ENCODE peak calls at places on chromosomes 4 and X, in eight cellular contexts. One of them, this sample, is unnamed.

GRCh38 chrX:150544222-150544787 is 24.1 kb upstream of the MTM1 start:
- DNase-seq in GM20000: peak
- DNase-seq in neural crest cell: no peak
- DNase-seq in OCI-LY7: peak
- DNase-seq in GM23338: peak
- DNase-seq in Calu3: peak
- DNase-seq in brain microvascular endothelial cell: no peak
- DNase-seq in colonic mucosa: peak
- DNase-seq in this sample: no peak

GRCh38 chrX:154458116-154458953 is at the start of gene PLXNA3:
- DNase-seq in Calu3: peak
- DNase-seq in GM23338: peak
- DNase-seq in colonic mucosa: no peak
- DNase-seq in neural crest cell: peak
- DNase-seq in GM20000: peak
- DNase-seq in OCI-LY7: peak
- DNase-seq in brain microvascular endothelial cell: no peak
- DNase-seq in this sample: peak

GRCh38 chr4:126264839-126265238 is 950.1 kb downstream of the FAT4 start:
- DNase-seq in brain microvascular endothelial cell: no peak
- DNase-seq in GM20000: no peak
- DNase-seq in OCI-LY7: no peak
- DNase-seq in neural crest cell: no peak
- DNase-seq in Calu3: no peak
- DNase-seq in GM23338: no peak
- DNase-seq in colonic mucosa: no peak
- DNase-seq in this sample: no peak

GRCh38 chr4:128521634-128522253 is 234.1 kb upstream of the PGRMC2 start:
- DNase-seq in GM23338: no peak
- DNase-seq in OCI-LY7: no peak
- DNase-seq in GM20000: no peak
- DNase-seq in brain microvascular endothelial cell: peak
- DNase-seq in neural crest cell: no peak
- DNase-seq in colonic mucosa: no peak
- DNase-seq in Calu3: no peak
- DNase-seq in this sample: no peak

GRCh38 chrX:155997436-155997835 is at the start of gene IL9R:
- DNase-seq in brain microvascular endothelial cell: no peak
- DNase-seq in OCI-LY7: no peak
- DNase-seq in colonic mucosa: no peak
- DNase-seq in Calu3: no peak
- DNase-seq in neural crest cell: no peak
- DNase-seq in GM20000: peak
- DNase-seq in GM23338: no peak
- DNase-seq in this sample: no peak

GRCh38 chrX:140687706-140688105 is 21.9 kb upstream of the LINC00632 start:
- DNase-seq in OCI-LY7: no peak
- DNase-seq in colonic mucosa: no peak
- DNase-seq in brain microvascular endothelial cell: no peak
- DNase-seq in GM23338: no peak
- DNase-seq in Calu3: no peak
- DNase-seq in GM20000: no peak
- DNase-seq in neural crest cell: no peak
- DNase-seq in this sample: no peak

GRCh38 chr4:158209825-158210807 is at the start of gene TMEM144:
- DNase-seq in Calu3: peak
- DNase-seq in GM20000: peak
- DNase-seq in OCI-LY7: no peak
- DNase-seq in neural crest cell: peak
- DNase-seq in GM23338: peak
- DNase-seq in colonic mucosa: peak
- DNase-seq in brain microvascular endothelial cell: peak
- DNase-seq in this sample: peak

GRCh38 chr4:25938251-25939186 is 24.5 kb downstream of the SMIM20 start:
- DNase-seq in OCI-LY7: no peak
- DNase-seq in neural crest cell: no peak
- DNase-seq in Calu3: no peak
- DNase-seq in colonic mucosa: no peak
- DNase-seq in brain microvascular endothelial cell: peak
- DNase-seq in GM20000: peak
- DNase-seq in GM23338: no peak
- DNase-seq in this sample: peak

GRCh38 chrX:84501798-84502628 is at the start of gene HDX:
- DNase-seq in OCI-LY7: no peak
- DNase-seq in neural crest cell: peak
- DNase-seq in GM23338: peak
- DNase-seq in brain microvascular endothelial cell: peak
- DNase-seq in colonic mucosa: peak
- DNase-seq in GM20000: peak
- DNase-seq in Calu3: peak
- DNase-seq in this sample: peak

GRCh38 chr4:77734928-77735327 is 84.2 kb downstream of the CNOT6L start:
- DNase-seq in OCI-LY7: peak
- DNase-seq in GM23338: peak
- DNase-seq in colonic mucosa: no peak
- DNase-seq in brain microvascular endothelial cell: peak
- DNase-seq in GM20000: peak
- DNase-seq in neural crest cell: no peak
- DNase-seq in Calu3: peak
- DNase-seq in this sample: no peak

GRCh38 chrX:96433409-96434122 is 251.1 kb upstream of the DIAPH2 start:
- DNase-seq in GM23338: no peak
- DNase-seq in colonic mucosa: no peak
- DNase-seq in Calu3: no peak
- DNase-seq in GM20000: no peak
- DNase-seq in OCI-LY7: no peak
- DNase-seq in neural crest cell: no peak
- DNase-seq in brain microvascular endothelial cell: no peak
- DNase-seq in this sample: no peak

GRCh38 chrX:85505801-85506200 is 126.3 kb upstream of the POF1B start:
- DNase-seq in GM20000: no peak
- DNase-seq in neural crest cell: no peak
- DNase-seq in GM23338: no peak
- DNase-seq in Calu3: no peak
- DNase-seq in brain microvascular endothelial cell: no peak
- DNase-seq in colonic mucosa: no peak
- DNase-seq in OCI-LY7: no peak
- DNase-seq in this sample: no peak

GRCh38 chrX:92232182-92232581 is 453.0 kb downstream of the PCDH11X start:
- DNase-seq in colonic mucosa: no peak
- DNase-seq in GM20000: no peak
- DNase-seq in GM23338: peak
- DNase-seq in neural crest cell: peak
- DNase-seq in OCI-LY7: no peak
- DNase-seq in Calu3: no peak
- DNase-seq in brain microvascular endothelial cell: no peak
- DNase-seq in this sample: no peak

GRCh38 chr4:137740192-137740591 is 207.9 kb upstream of the PCDH18 start:
- DNase-seq in brain microvascular endothelial cell: no peak
- DNase-seq in neural crest cell: no peak
- DNase-seq in GM23338: no peak
- DNase-seq in Calu3: no peak
- DNase-seq in GM20000: no peak
- DNase-seq in OCI-LY7: no peak
- DNase-seq in colonic mucosa: no peak
- DNase-seq in this sample: no peak

GRCh38 chrX:150772150-150772970 is 79.2 kb downstream of the MTMR1 start:
- DNase-seq in Calu3: peak
- DNase-seq in GM23338: peak
- DNase-seq in colonic mucosa: peak
- DNase-seq in GM20000: peak
- DNase-seq in OCI-LY7: peak
- DNase-seq in neural crest cell: peak
- DNase-seq in brain microvascular endothelial cell: peak
- DNase-seq in this sample: peak

DNA sequence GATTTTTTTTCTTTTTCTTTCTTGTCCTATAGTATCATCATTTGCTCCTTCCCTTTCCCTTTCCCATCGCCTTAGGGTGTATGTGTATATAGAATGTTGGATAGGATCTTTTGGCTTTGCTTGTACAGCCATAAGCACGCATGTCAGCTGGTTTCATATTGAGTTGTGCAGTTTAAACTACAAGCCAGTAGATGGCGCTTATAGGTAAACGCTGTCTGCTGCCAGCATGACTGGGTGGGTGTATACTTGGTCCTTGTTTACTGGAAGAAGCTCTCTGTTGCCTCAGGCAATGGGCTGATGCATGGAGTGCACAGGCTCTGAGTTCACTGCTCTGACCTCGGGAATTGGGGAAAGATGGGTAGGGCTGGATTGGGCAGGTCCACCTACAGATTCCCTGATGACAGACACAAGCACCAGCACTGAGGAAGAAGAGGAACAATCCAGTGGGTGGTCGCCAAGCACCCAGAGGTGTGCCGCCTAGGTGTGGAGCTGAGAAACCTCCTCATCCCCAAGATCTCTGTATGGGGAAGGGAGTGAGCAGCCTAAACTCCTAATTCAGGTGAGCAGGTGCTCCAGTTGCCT is 831.5 kb downstream of the STIM2 start:
- DNase-seq in GM20000: peak
- DNase-seq in GM23338: peak
- DNase-seq in neural crest cell: no peak
- DNase-seq in colonic mucosa: no peak
- DNase-seq in OCI-LY7: peak
- DNase-seq in brain microvascular endothelial cell: peak
- DNase-seq in Calu3: peak
- DNase-seq in this sample: no peak
- TF ChIP-seq CTCF in GM20000: peak
- TF ChIP-seq CTCF in GM23338: peak
- TF ChIP-seq CTCF in neural crest cell: peak
- TF ChIP-seq CTCF in colonic mucosa: peak
- TF ChIP-seq CTCF in OCI-LY7: peak
- TF ChIP-seq CTCF in brain microvascular endothelial cell: peak
- TF ChIP-seq CTCF in Calu3: no peak
- TF ChIP-seq CTCF in this sample: peak

GRCh38 chrX:136192135-136192534 is 44.8 kb downstream of the FHL1 start:
- DNase-seq in OCI-LY7: no peak
- DNase-seq in GM20000: no peak
- DNase-seq in brain microvascular endothelial cell: no peak
- DNase-seq in GM23338: no peak
- DNase-seq in Calu3: no peak
- DNase-seq in neural crest cell: no peak
- DNase-seq in colonic mucosa: no peak
- DNase-seq in this sample: no peak

GRCh38 chrX:136191171-136191570 is 43.8 kb downstream of the FHL1 start:
- DNase-seq in GM20000: no peak
- DNase-seq in GM23338: no peak
- DNase-seq in OCI-LY7: no peak
- DNase-seq in Calu3: no peak
- DNase-seq in colonic mucosa: no peak
- DNase-seq in brain microvascular endothelial cell: no peak
- DNase-seq in neural crest cell: no peak
- DNase-seq in this sample: no peak

GRCh38 chrX:136190038-136190437 is 42.7 kb downstream of the FHL1 start:
- DNase-seq in GM23338: no peak
- DNase-seq in colonic mucosa: no peak
- DNase-seq in Calu3: no peak
- DNase-seq in brain microvascular endothelial cell: no peak
- DNase-seq in neural crest cell: no peak
- DNase-seq in GM20000: no peak
- DNase-seq in OCI-LY7: no peak
- DNase-seq in this sample: no peak

GRCh38 chrX:136186023-136186413 is 38.7 kb downstream of the FHL1 start:
- DNase-seq in Calu3: no peak
- DNase-seq in neural crest cell: no peak
- DNase-seq in OCI-LY7: no peak
- DNase-seq in GM23338: no peak
- DNase-seq in GM20000: no peak
- DNase-seq in colonic mucosa: no peak
- DNase-seq in brain microvascular endothelial cell: no peak
- DNase-seq in this sample: no peak

DNA sequence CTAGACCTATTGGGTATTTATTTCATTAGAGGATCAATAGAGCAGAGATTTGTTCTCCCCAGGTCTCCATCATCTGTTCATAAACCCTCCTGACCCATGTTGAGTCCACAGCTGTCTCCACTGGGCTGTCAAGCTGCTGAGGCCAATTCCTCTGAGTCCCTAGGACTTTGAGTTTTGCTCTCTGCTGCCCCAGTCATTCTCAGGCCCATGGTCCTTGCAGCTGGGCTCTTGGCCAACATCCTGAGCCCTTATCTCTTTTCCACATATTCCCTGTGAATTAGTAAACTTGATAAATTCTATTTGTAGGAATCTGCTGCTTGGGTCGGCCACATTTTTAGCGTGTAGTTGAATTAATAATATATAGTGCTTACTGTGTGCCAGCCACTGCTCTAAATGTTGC is 41.9 kb downstream of the FHL1 start:
- DNase-seq in neural crest cell: no peak
- DNase-seq in colonic mucosa: no peak
- DNase-seq in Calu3: no peak
- DNase-seq in GM23338: no peak
- DNase-seq in GM20000: no peak
- DNase-seq in brain microvascular endothelial cell: no peak
- DNase-seq in OCI-LY7: no peak
- DNase-seq in this sample: no peak
- TF ChIP-seq CTCF in neural crest cell: no peak
- TF ChIP-seq CTCF in colonic mucosa: no peak
- TF ChIP-seq CTCF in Calu3: no peak
- TF ChIP-seq CTCF in GM23338: no peak
- TF ChIP-seq CTCF in GM20000: no peak
- TF ChIP-seq CTCF in brain microvascular endothelial cell: no peak
- TF ChIP-seq CTCF in OCI-LY7: no peak
- TF ChIP-seq CTCF in this sample: no peak

GRCh38 chrX:125378205-125378604 is 58.5 kb downstream of the TEX13C start:
- DNase-seq in brain microvascular endothelial cell: no peak
- DNase-seq in GM23338: peak
- DNase-seq in GM20000: no peak
- DNase-seq in Calu3: no peak
- DNase-seq in neural crest cell: no peak
- DNase-seq in colonic mucosa: no peak
- DNase-seq in OCI-LY7: no peak
- DNase-seq in this sample: no peak
- TF ChIP-seq CTCF in brain microvascular endothelial cell: no peak
- TF ChIP-seq CTCF in GM23338: peak
- TF ChIP-seq CTCF in GM20000: no peak
- TF ChIP-seq CTCF in Calu3: no peak
- TF ChIP-seq CTCF in neural crest cell: peak
- TF ChIP-seq CTCF in colonic mucosa: no peak
- TF ChIP-seq CTCF in OCI-LY7: no peak
- TF ChIP-seq CTCF in this sample: no peak

DNA sequence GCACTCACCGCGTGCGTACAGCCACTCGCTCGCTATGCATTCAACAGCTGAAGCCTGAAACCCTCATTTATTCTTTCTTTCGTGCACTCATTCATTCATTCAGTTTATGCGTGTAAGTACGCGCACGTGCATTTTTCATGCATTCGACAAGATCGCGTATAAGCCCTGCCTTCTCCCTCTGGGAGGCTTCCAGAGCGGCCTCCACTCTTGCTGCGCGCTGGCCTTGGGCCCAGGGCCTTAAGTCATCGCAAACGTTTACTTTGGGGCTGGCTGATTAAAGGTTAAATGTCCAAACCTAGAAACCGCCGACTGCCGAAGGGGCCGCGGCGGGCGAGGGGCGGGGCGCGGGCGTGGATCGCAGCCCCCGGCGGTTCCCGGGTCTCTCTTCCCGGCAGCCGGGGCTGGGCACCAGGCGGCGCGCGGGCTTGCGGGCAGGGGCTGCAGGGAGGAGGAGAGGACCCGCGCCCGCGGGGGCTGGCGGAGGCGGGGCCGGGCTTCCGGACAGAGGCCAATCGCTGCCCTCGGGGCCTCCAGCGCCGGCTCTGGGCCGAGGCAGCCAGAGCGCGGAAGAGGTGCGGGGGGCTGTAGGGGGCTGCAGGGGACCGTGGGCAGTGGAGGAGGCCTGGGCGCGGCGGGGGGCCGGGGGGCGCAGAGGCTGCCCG is at the start of gene GYG2:
- DNase-seq in OCI-LY7: no peak
- DNase-seq in Calu3: peak
- DNase-seq in GM20000: no peak
- DNase-seq in brain microvascular endothelial cell: no peak
- DNase-seq in GM23338: peak
- DNase-seq in colonic mucosa: peak
- DNase-seq in neural crest cell: peak
- DNase-seq in this sample: peak
- TF ChIP-seq CTCF in OCI-LY7: no peak
- TF ChIP-seq CTCF in Calu3: no peak
- TF ChIP-seq CTCF in GM20000: no peak
- TF ChIP-seq CTCF in brain microvascular endothelial cell: no peak
- TF ChIP-seq CTCF in GM23338: no peak
- TF ChIP-seq CTCF in colonic mucosa: no peak
- TF ChIP-seq CTCF in neural crest cell: no peak
- TF ChIP-seq CTCF in this sample: no peak

This sample was measured in glutamatergic neuron.